ENCODE peak calls at places on chromosomes 7 and 10, in six cellular contexts. W, E, K, L, V and Q are unnamed samples. For H3K36me3, the result is how much of the 10 kb centered on the place peaks cover.

GRCh38 chr10:8054243-8054497 is 318 bp upstream of the GATA3 start:
- DNase-seq in K (no peak), W (no peak), L (no peak), V (no peak), E (no peak), Q (no peak)

GRCh38 chr7:55160539-55160938 is 141.7 kb downstream of the EGFR start:
- DNase-seq in V (no peak), E (no peak), L (no peak), K (no peak), W (no peak), Q (no peak)

GRCh38 chr10:113062977-113063967 is 113.2 kb downstream of the TCF7L2 start:
- DNase-seq in W (no peak), K (no peak), V (no peak), L (no peak), E (no peak), Q (no peak)

GRCh38 chr7:132614428-132615076 is 38.3 kb upstream of the PLXNA4 start:
- DNase-seq in K (no peak), E (no peak), L (no peak), V (peak), W (no peak), Q (no peak)

GRCh38 chr7:63023182-63023787 is 975.4 kb upstream of the ZNF722 start:
- DNase-seq in E (no peak), W (no peak), K (no peak), L (no peak), V (no peak), Q (no peak)

GRCh38 chr7:77415822-77416620 is at the start of gene GSAP:
- DNase-seq in L (peak), W (no peak), K (peak), V (peak), E (peak), Q (peak)

GRCh38 chr7:22452142-22452763 is 47.7 kb downstream of the STEAP1B start:
- DNase-seq in L (peak), V (peak), W (peak), K (peak), E (no peak), Q (no peak)

GRCh38 chr10:133129151-133129853 is 30.7 kb upstream of the KNDC1 start:
- DNase-seq in V (peak), L (no peak), E (no peak), W (no peak), K (peak), Q (no peak)

GRCh38 chr7:84950836-84951235 is 236.0 kb downstream of the SEMA3D start:
- DNase-seq in V (no peak), K (no peak), W (no peak), E (no peak), L (no peak), Q (no peak)

GRCh38 chr7:156074084-156074483 is 261.8 kb upstream of the SHH start:
- DNase-seq in E (no peak), V (no peak), L (no peak), K (no peak), W (no peak), Q (no peak)

GRCh38 chr7:140876519-140877248 is 48.0 kb downstream of the BRAF start:
- DNase-seq in W (no peak), L (peak), E (peak), K (no peak), V (no peak), Q (no peak)

GRCh38 chr7:140512317-140513000 is 33.2 kb upstream of the MKRN1 start:
- DNase-seq in L (no peak), V (peak), W (no peak), E (no peak), K (no peak), Q (no peak)

GRCh38 chr10:116555882-116556281 is 10.2 kb downstream of the PNLIP start:
- DNase-seq in L (no peak), K (no peak), W (no peak), V (no peak), E (no peak), Q (no peak)

GRCh38 chr10:4170633-4171314 is 385.8 kb upstream of the KLF6 start:
- DNase-seq in L (no peak), K (no peak), E (no peak), W (no peak), V (no peak), Q (no peak)

GRCh38 chr7:3559178-3559765 is 258.2 kb downstream of the SDK1 start:
- DNase-seq in W (peak), V (no peak), E (no peak), L (no peak), K (no peak), Q (no peak)

GRCh38 chr10:30748152-30748845 is 118.7 kb upstream of the LYZL2 start:
- DNase-seq in K (no peak), E (no peak), V (no peak), W (no peak), L (no peak), Q (no peak)

GRCh38 chr7:30168800-30169584 is 34.2 kb downstream of the MTURN start:
- DNase-seq in E (no peak), W (no peak), L (no peak), V (no peak), K (no peak), Q (no peak)

GRCh38 chr7:95411036-95411435 is 14.9 kb upstream of the PON3 start:
- DNase-seq in E (no peak), V (no peak), K (no peak), L (no peak), W (no peak), Q (no peak)

GRCh38 chr7:74371381-74372059 is 82.2 kb upstream of the GTF2IRD1 start:
- DNase-seq in E (peak), W (no peak), K (no peak), V (no peak), L (peak), Q (no peak)

GRCh38 chr10:109914966-109915365 is 8.3 kb downstream of the XPNPEP1 start:
- DNase-seq in W (no peak), L (peak), V (no peak), E (peak), K (no peak), Q (peak)

GRCh38 chr10:30374353-30374752 is 25.3 kb upstream of the MTPAP start:
- DNase-seq in V (no peak), E (no peak), W (no peak), L (no peak), K (no peak), Q (no peak)

GRCh38 chr7:18900236-18900635 is 217.2 kb downstream of the TWIST1 start:
- DNase-seq in V (no peak), K (no peak), E (no peak), L (no peak), W (no peak), Q (no peak)

GRCh38 chr7:150966002-150966401 is 12.1 kb downstream of the KCNH2 start:
- DNase-seq in E (no peak), V (no peak), L (no peak), K (no peak), W (no peak), Q (no peak)

GRCh38 chr7:44294325-44295069 is 30.9 kb downstream of the CAMK2B start:
- DNase-seq in V (no peak), E (no peak), W (no peak), K (no peak), L (no peak), Q (peak)

GRCh38 chr7:35371221-35371620 is 117.3 kb upstream of the TBX20 start:
- DNase-seq in E (no peak), W (no peak), L (no peak), K (no peak), V (no peak), Q (no peak)

GRCh38 chr7:132516042-132516840 is 60.0 kb downstream of the PLXNA4 start:
- DNase-seq in L (no peak), E (no peak), W (no peak), V (no peak), K (no peak), Q (no peak)

GRCh38 chr7:33986951-33987948 is 81.9 kb downstream of the BMPER start:
- DNase-seq in E (no peak), V (no peak), L (no peak), K (no peak), W (peak), Q (no peak)

GRCh38 chr7:157347217-157347904 is 10.6 kb downstream of the DNAJB6 start:
- DNase-seq in K (no peak), V (no peak), E (no peak), L (no peak), W (no peak), Q (no peak)

GRCh38 chr10:131846224-131847101 is 54.3 kb upstream of the PPP2R2D start:
- DNase-seq in W (no peak), K (no peak), L (no peak), V (peak), E (no peak), Q (no peak)

GRCh38 chr10:31345886-31346285 is 26.9 kb downstream of the ZEB1 start:
- DNase-seq in V (no peak), W (no peak), L (no peak), K (no peak), E (no peak), Q (no peak)

GRCh38 chr10:117763528-117763927 is 221.0 kb downstream of the EMX2 start:
- DNase-seq in L (no peak), E (no peak), W (no peak), V (no peak), K (no peak), Q (no peak)

GRCh38 chr7:46468753-46469356 is 547.8 kb upstream of the IGFBP3 start:
- DNase-seq in K (no peak), L (peak), W (no peak), V (no peak), E (no peak), Q (no peak)

GRCh38 chr10:5071411-5072198 is 22.6 kb upstream of the AKR1C3 start:
- DNase-seq in V (no peak), W (no peak), K (no peak), E (no peak), L (no peak), Q (no peak)

GRCh38 chr7:37211097-37211496 is 237.6 kb downstream of the ELMO1 start:
- DNase-seq in W (no peak), L (no peak), E (no peak), V (no peak), K (no peak), Q (no peak)

GRCh38 chr10:72276013-72276387 is 2.3 kb downstream of the DDIT4 start:
- DNase-seq in K (no peak), W (no peak), L (no peak), V (peak), E (no peak), Q (no peak)

GRCh38 chr7:28755255-28755654 is 202.9 kb downstream of the TRIL start:
- DNase-seq in W (no peak), K (no peak), E (no peak), V (no peak), L (no peak), Q (no peak)

GRCh38 chr7:69939317-69939716 is 341.0 kb downstream of the AUTS2 start:
- DNase-seq in L (no peak), W (no peak), E (no peak), V (no peak), K (no peak), Q (no peak)

GRCh38 chr10:101536800-101537199 is 51.3 kb downstream of the POLL start:
- DNase-seq in L (peak), K (no peak), V (no peak), W (peak), E (peak), Q (no peak)
- H3K36me3 ChIP-seq in L (under half), K (under half), V (under half), W (under half), E (under half), Q (under half)

GRCh38 chr10:64350665-64351064 is 829.5 kb downstream of the REEP3 start:
- DNase-seq in V (no peak), K (no peak), W (no peak), L (no peak), E (no peak), Q (no peak)
- H3K36me3 ChIP-seq in V (under half), K (under half), W (under half), L (under half), E (under half), Q (under half)

GRCh38 chr7:105215182-105215581 is 173.5 kb downstream of the SRPK2 start:
- DNase-seq in K (no peak), L (no peak), W (no peak), V (no peak), E (no peak), Q (no peak)
- H3K36me3 ChIP-seq in K (under half), L (under half), W (under half), V (under half), E (under half), Q (under half)

DNA sequence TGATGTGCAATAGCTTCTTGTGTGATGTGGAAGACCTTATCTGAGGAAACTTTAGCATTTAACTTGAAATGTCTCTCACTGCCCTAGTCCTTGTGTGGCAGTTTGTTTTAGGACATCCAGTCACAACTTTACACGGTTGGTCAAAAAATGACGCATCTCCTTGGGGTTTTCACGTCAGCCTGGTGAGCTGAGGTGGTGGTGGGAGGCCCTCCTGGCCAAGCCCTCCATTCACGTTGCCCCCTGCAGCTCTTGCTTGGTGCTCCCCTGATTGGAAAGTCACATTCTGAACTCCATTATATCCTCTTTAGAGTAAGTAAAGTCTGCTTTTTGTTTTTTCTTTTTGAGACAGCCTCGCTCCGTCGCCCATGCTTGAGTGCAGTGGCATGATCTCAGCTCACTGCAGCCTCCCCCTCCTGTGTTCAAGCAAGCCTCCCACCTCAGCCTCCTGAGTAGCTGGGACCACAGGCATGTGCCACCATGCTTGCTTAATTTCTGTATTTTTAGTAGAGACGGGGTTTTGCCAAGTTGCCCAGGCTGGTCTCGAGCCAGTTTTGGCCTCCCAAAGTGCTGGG is 7.5 kb downstream of the PGAM1 start:
- DNase-seq in W (no peak), E (no peak), L (no peak), V (no peak), K (no peak), Q (no peak)
- H3K36me3 ChIP-seq in W (under half), E (under half), L (half or more), V (half or more), K (under half), Q (half or more)